ENCODE peak calls at places on chromosomes 12 and 14, in nine cellular contexts. Y is central memory CD4-positive, alpha-beta T cell; Q is nucleus accumbens; V is left colon; H is mucosa of descending colon; J is transverse colon; D is GM04504; O is T-helper 9 cell; B is HFFc6. U is an unnamed sample.

GRCh38 chr12:58540480-58541299 is 379.6 kb downstream of the LRIG3 start:
- DNase-seq in Y (no peak), Q (peak), V (peak), H (peak), J (peak), D (peak), O (no peak), B (peak), U (no peak)

GRCh38 chr12:15842106-15842505 is 40.1 kb upstream of the STRAP start:
- DNase-seq in Y (no peak), Q (no peak), V (no peak), H (no peak), J (no peak), D (peak), O (no peak), B (peak), U (no peak)

GRCh38 chr14:101567252-101567651 is 6.0 kb downstream of the DIO3 start:
- DNase-seq in Y (no peak), Q (no peak), V (no peak), H (no peak), J (no peak), D (no peak), O (no peak), B (no peak), U (no peak)

GRCh38 chr12:4849024-4849594 is 60.6 kb upstream of the KCNA1 start:
- DNase-seq in Y (no peak), Q (no peak), V (no peak), H (no peak), J (no peak), D (no peak), O (no peak), B (peak), U (peak)

GRCh38 chr12:78696267-78696666 is 168.3 kb upstream of the SYT1 start:
- DNase-seq in Y (no peak), Q (no peak), V (no peak), H (no peak), J (no peak), D (no peak), O (no peak), B (no peak), U (no peak)

GRCh38 chr14:67396381-67396965 is 15.5 kb downstream of the PLEK2 start:
- DNase-seq in Y (no peak), Q (no peak), V (no peak), H (no peak), J (no peak), D (no peak), O (no peak), B (peak), U (no peak)

GRCh38 chr14:47365248-47365647 is 310.2 kb downstream of the MDGA2 start:
- DNase-seq in Y (no peak), Q (peak), V (no peak), H (no peak), J (no peak), D (no peak), O (no peak), B (no peak), U (no peak)

GRCh38 chr12:11958216-11959091 is 112.3 kb upstream of the BCL2L14 start:
- DNase-seq in Y (peak), Q (no peak), V (no peak), H (no peak), J (no peak), D (peak), O (no peak), B (peak), U (no peak)

GRCh38 chr12:18589316-18589715 is 148.5 kb downstream of the PLCZ1 start:
- DNase-seq in Y (no peak), Q (no peak), V (no peak), H (no peak), J (no peak), D (no peak), O (no peak), B (peak), U (no peak)

GRCh38 chr12:110687770-110688169 is 1.1 kb downstream of the HVCN1 start:
- DNase-seq in Y (no peak), Q (no peak), V (no peak), H (no peak), J (no peak), D (no peak), O (no peak), B (no peak), U (no peak)

GRCh38 chr12:96233168-96233567 is 39.0 kb downstream of the ELK3 start:
- DNase-seq in Y (no peak), Q (no peak), V (no peak), H (no peak), J (no peak), D (no peak), O (no peak), B (no peak), U (no peak)

GRCh38 chr14:74661726-74662450 is 49.9 kb upstream of the LTBP2 start:
- DNase-seq in Y (no peak), Q (no peak), V (no peak), H (no peak), J (no peak), D (no peak), O (no peak), B (no peak), U (no peak)

GRCh38 chr12:65529771-65530435 is 251.4 kb downstream of the MSRB3 start:
- DNase-seq in Y (no peak), Q (no peak), V (no peak), H (no peak), J (no peak), D (no peak), O (no peak), B (no peak), U (no peak)

GRCh38 chr14:42947991-42948390 is 1341.3 kb downstream of the LRFN5 start:
- DNase-seq in Y (no peak), Q (no peak), V (no peak), H (no peak), J (no peak), D (no peak), O (no peak), B (no peak), U (no peak)

GRCh38 chr12:98291828-98292227 is 223.6 kb upstream of the TMPO start:
- DNase-seq in Y (no peak), Q (no peak), V (no peak), H (no peak), J (no peak), D (no peak), O (no peak), B (no peak), U (no peak)

GRCh38 chr12:84978921-84979320 is 57.2 kb downstream of the TSPAN19 start:
- DNase-seq in Y (no peak), Q (no peak), V (no peak), H (no peak), J (no peak), D (no peak), O (no peak), B (no peak), U (no peak)